ENCODE peak calls at places on chromosomes 2 and 18, in six cellular contexts. One of them, this sample, is unnamed.

GRCh38 chr2:114797942-114798341 is 355.5 kb downstream of the DPP10 start:
- DNase-seq in H1: no peak
- DNase-seq in HepG2: no peak
- DNase-seq in GM12878: no peak
- DNase-seq in HCT116: no peak
- DNase-seq in K562: no peak
- DNase-seq in this sample: no peak

GRCh38 chr2:240930631-240931318 is 24.6 kb downstream of the CROCC2 start:
- DNase-seq in H1: no peak
- DNase-seq in GM12878: no peak
- DNase-seq in HepG2: no peak
- DNase-seq in HCT116: no peak
- DNase-seq in K562: no peak
- DNase-seq in this sample: no peak

GRCh38 chr2:207328944-207329386 is 163.2 kb upstream of the KLF7 start:
- DNase-seq in GM12878: no peak
- DNase-seq in H1: no peak
- DNase-seq in K562: no peak
- DNase-seq in HCT116: no peak
- DNase-seq in HepG2: no peak
- DNase-seq in this sample: no peak

GRCh38 chr2:28674062-28674712 is 77.4 kb upstream of the PPP1CB start:
- DNase-seq in H1: no peak
- DNase-seq in K562: no peak
- DNase-seq in HepG2: no peak
- DNase-seq in HCT116: no peak
- DNase-seq in GM12878: no peak
- DNase-seq in this sample: no peak

GRCh38 chr2:73837847-73838585 is 9.3 kb downstream of the STAMBP start:
- DNase-seq in K562: no peak
- DNase-seq in H1: no peak
- DNase-seq in HepG2: no peak
- DNase-seq in GM12878: no peak
- DNase-seq in HCT116: no peak
- DNase-seq in this sample: no peak

GRCh38 chr2:219369447-219369861 is 18.3 kb downstream of the DNPEP start:
- DNase-seq in HCT116: no peak
- DNase-seq in GM12878: no peak
- DNase-seq in H1: no peak
- DNase-seq in HepG2: no peak
- DNase-seq in K562: no peak
- DNase-seq in this sample: no peak

GRCh38 chr18:11859903-11860407 is 8.7 kb downstream of the CHMP1B start:
- DNase-seq in K562: peak; percentile 30
- DNase-seq in GM12878: no peak
- DNase-seq in HepG2: peak; percentile 83
- DNase-seq in H1: no peak
- DNase-seq in HCT116: peak; percentile 83
- DNase-seq in this sample: no peak

GRCh38 chr2:205520311-205520710 is 162.0 kb upstream of the NRP2 start:
- DNase-seq in H1: no peak
- DNase-seq in GM12878: no peak
- DNase-seq in HCT116: no peak
- DNase-seq in HepG2: no peak
- DNase-seq in K562: no peak
- DNase-seq in this sample: no peak

GRCh38 chr2:172484706-172485105 is 57.3 kb downstream of the ITGA6 start:
- DNase-seq in GM12878: no peak
- DNase-seq in HCT116: no peak
- DNase-seq in HepG2: no peak
- DNase-seq in K562: no peak
- DNase-seq in H1: no peak
- DNase-seq in this sample: no peak

GRCh38 chr2:145561152-145561551 is 1041.2 kb upstream of the ZEB2 start:
- DNase-seq in H1: no peak
- DNase-seq in HepG2: no peak
- DNase-seq in HCT116: no peak
- DNase-seq in K562: no peak
- DNase-seq in GM12878: no peak
- DNase-seq in this sample: no peak

GRCh38 chr2:102245266-102246151 is 58.7 kb downstream of the IL1RL2 start:
- DNase-seq in H1: no peak
- DNase-seq in HepG2: no peak
- DNase-seq in HCT116: no peak
- DNase-seq in GM12878: no peak
- DNase-seq in K562: no peak
- DNase-seq in this sample: no peak

GRCh38 chr2:188410504-188411235 is 119.0 kb downstream of the GULP1 start:
- DNase-seq in HCT116: no peak
- DNase-seq in GM12878: no peak
- DNase-seq in K562: no peak
- DNase-seq in H1: peak; percentile 44
- DNase-seq in HepG2: no peak
- DNase-seq in this sample: peak; percentile 32

GRCh38 chr2:98539056-98539735 is 69.1 kb downstream of the COA5 start:
- DNase-seq in K562: no peak
- DNase-seq in H1: no peak
- DNase-seq in GM12878: no peak
- DNase-seq in HCT116: no peak
- DNase-seq in HepG2: no peak
- DNase-seq in this sample: no peak

GRCh38 chr2:82675186-82675585 is 1783.9 kb downstream of the SUCLG1 start:
- DNase-seq in GM12878: no peak
- DNase-seq in HCT116: no peak
- DNase-seq in HepG2: no peak
- DNase-seq in H1: no peak
- DNase-seq in K562: no peak
- DNase-seq in this sample: no peak

GRCh38 chr2:31428001-31428418 is 13.5 kb upstream of the XDH start:
- DNase-seq in GM12878: no peak
- DNase-seq in H1: peak; percentile 19
- DNase-seq in K562: no peak
- DNase-seq in HepG2: peak; percentile 14
- DNase-seq in HCT116: no peak
- DNase-seq in this sample: no peak

GRCh38 chr2:146981921-146982320 is 862.9 kb upstream of the ACVR2A start:
- DNase-seq in K562: no peak
- DNase-seq in H1: no peak
- DNase-seq in HepG2: no peak
- DNase-seq in HCT116: no peak
- DNase-seq in GM12878: no peak
- DNase-seq in this sample: no peak

GRCh38 chr18:77068321-77068841 is 64.2 kb downstream of the MBP start:
- DNase-seq in HCT116: no peak
- DNase-seq in HepG2: no peak
- DNase-seq in H1: no peak
- DNase-seq in GM12878: peak; percentile 39
- DNase-seq in K562: no peak
- DNase-seq in this sample: no peak

GRCh38 chr2:88601302-88601701 is 26.0 kb downstream of the EIF2AK3 start:
- DNase-seq in K562: no peak
- DNase-seq in HCT116: no peak
- DNase-seq in GM12878: no peak
- DNase-seq in H1: no peak
- DNase-seq in HepG2: no peak
- DNase-seq in this sample: no peak

GRCh38 chr2:55338268-55338667 is 69.2 kb upstream of the MTIF2 start:
- DNase-seq in GM12878: no peak
- DNase-seq in H1: no peak
- DNase-seq in HepG2: no peak
- DNase-seq in K562: no peak
- DNase-seq in HCT116: no peak
- DNase-seq in this sample: no peak

GRCh38 chr2:71605173-71605641 is 151.8 kb downstream of the DYSF start:
- DNase-seq in HepG2: no peak
- DNase-seq in GM12878: no peak
- DNase-seq in HCT116: no peak
- DNase-seq in K562: no peak
- DNase-seq in H1: no peak
- DNase-seq in this sample: no peak

GRCh38 chr18:62279561-62279960 is 45.5 kb upstream of the TNFRSF11A start:
- DNase-seq in HCT116: no peak
- DNase-seq in K562: no peak
- DNase-seq in H1: no peak
- DNase-seq in HepG2: no peak
- DNase-seq in GM12878: no peak
- DNase-seq in this sample: no peak

GRCh38 chr2:222751238-222751637 is 79.8 kb downstream of the MOGAT1 start:
- DNase-seq in GM12878: no peak
- DNase-seq in HCT116: no peak
- DNase-seq in K562: no peak
- DNase-seq in H1: no peak
- DNase-seq in HepG2: no peak
- DNase-seq in this sample: no peak

GRCh38 chr2:120820885-120821279 is 85.2 kb downstream of the GLI2 start:
- DNase-seq in K562: peak; percentile 39
- DNase-seq in GM12878: no peak
- DNase-seq in HCT116: no peak
- DNase-seq in HepG2: no peak
- DNase-seq in H1: no peak
- DNase-seq in this sample: peak; percentile 33
- H3K4me1 ChIP-seq in K562: no peaks in the 10 kb centered on the region
- H3K4me1 ChIP-seq in GM12878: no peaks in the 10 kb centered on the region
- H3K4me1 ChIP-seq in HCT116: peaks cover 6% of the 10 kb centered on the region
- H3K4me1 ChIP-seq in HepG2: peaks cover 9% of the 10 kb centered on the region
- H3K4me1 ChIP-seq in H1: peaks cover 25% of the 10 kb centered on the region
- H3K4me1 ChIP-seq in this sample: peaks cover 37% of the 10 kb centered on the region

GRCh38 chr2:10078704-10079191 is 1.5 kb downstream of the CYS1 start:
- DNase-seq in K562: no peak
- DNase-seq in HCT116: no peak
- DNase-seq in GM12878: no peak
- DNase-seq in H1: no peak
- DNase-seq in HepG2: no peak
- DNase-seq in this sample: no peak

GRCh38 chr2:10079931-10080535 is at the start of gene CYS1:
- DNase-seq in K562: peak; percentile 82
- DNase-seq in HCT116: no peak
- DNase-seq in GM12878: no peak
- DNase-seq in HepG2: no peak
- DNase-seq in H1: no peak
- DNase-seq in this sample: no peak

GRCh38 chr2:10080536-10081304 is 509 bp upstream of the CYS1 start:
- DNase-seq in HepG2: no peak
- DNase-seq in HCT116: no peak
- DNase-seq in H1: no peak
- DNase-seq in GM12878: no peak
- DNase-seq in K562: no peak
- DNase-seq in this sample: no peak

GRCh38 chr2:10078001-10078400 is 2.2 kb downstream of the CYS1 start:
- DNase-seq in HCT116: no peak
- DNase-seq in K562: no peak
- DNase-seq in GM12878: no peak
- DNase-seq in H1: no peak
- DNase-seq in HepG2: no peak
- DNase-seq in this sample: no peak

GRCh38 chr2:10079192-10079930 is 850 bp downstream of the CYS1 start:
- DNase-seq in H1: no peak
- DNase-seq in HepG2: no peak
- DNase-seq in HCT116: no peak
- DNase-seq in K562: no peak
- DNase-seq in GM12878: no peak
- DNase-seq in this sample: no peak
- H3K9ac ChIP-seq in H1: no peak overlapping the region
- H3K9ac ChIP-seq in HepG2: peak overlapping the region; percentile 55
- H3K9ac ChIP-seq in HCT116: peak overlapping the region; percentile 64
- H3K9ac ChIP-seq in K562: peak overlapping the region; percentile 39
- H3K9ac ChIP-seq in GM12878: peak overlapping the region; percentile 47
- H3K9ac ChIP-seq in this sample: peak overlapping the region; percentile 50

GRCh38 chr2:67046568-67046967 is 350.6 kb upstream of the ETAA1 start:
- DNase-seq in GM12878: no peak
- DNase-seq in H1: no peak
- DNase-seq in HCT116: no peak
- DNase-seq in K562: no peak
- DNase-seq in HepG2: no peak
- DNase-seq in this sample: no peak

GRCh38 chr2:67048314-67048713 is 348.8 kb upstream of the ETAA1 start:
- DNase-seq in H1: no peak
- DNase-seq in HepG2: no peak
- DNase-seq in K562: no peak
- DNase-seq in HCT116: no peak
- DNase-seq in GM12878: no peak
- DNase-seq in this sample: no peak

GRCh38 chr2:67055387-67056304 is 341.5 kb upstream of the ETAA1 start:
- DNase-seq in GM12878: no peak
- DNase-seq in HepG2: peak; percentile 10
- DNase-seq in K562: no peak
- DNase-seq in H1: no peak
- DNase-seq in HCT116: no peak
- DNase-seq in this sample: no peak

GRCh38 chr2:67054725-67055124 is 342.4 kb upstream of the ETAA1 start:
- DNase-seq in HCT116: no peak
- DNase-seq in GM12878: no peak
- DNase-seq in HepG2: no peak
- DNase-seq in K562: no peak
- DNase-seq in H1: no peak
- DNase-seq in this sample: no peak

DNA sequence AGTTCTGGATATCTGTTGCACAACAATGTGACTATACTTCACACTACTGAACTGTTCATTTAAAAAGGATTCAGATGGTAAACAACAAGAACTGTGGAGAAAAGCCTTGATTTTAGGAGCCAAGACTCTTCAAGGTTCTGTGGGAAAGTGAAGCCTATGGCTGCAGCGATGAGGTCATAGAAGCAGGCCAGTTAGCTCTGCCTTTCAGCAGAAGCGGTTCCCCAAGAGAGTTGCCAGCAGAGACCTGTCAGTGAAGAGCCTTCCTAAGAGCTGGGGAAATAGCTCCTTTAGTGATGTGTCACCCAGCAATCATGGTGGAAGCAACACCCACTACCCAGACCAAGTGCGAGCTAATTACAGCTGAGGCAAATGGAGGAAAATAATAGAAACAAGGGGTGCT is 346.5 kb upstream of the ETAA1 start:
- DNase-seq in GM12878: no peak
- DNase-seq in HCT116: no peak
- DNase-seq in H1: no peak
- DNase-seq in K562: no peak
- DNase-seq in HepG2: no peak
- DNase-seq in this sample: no peak
- TF ChIP-seq ZNF274 in GM12878: no peak
- TF ChIP-seq ZNF274 in HCT116: no peak
- TF ChIP-seq ZNF274 in H1: no peak
- TF ChIP-seq ZNF274 in K562: no peak
- TF ChIP-seq ZNF274 in HepG2: no peak
- TF ChIP-seq ZNF274 in this sample: no peak

DNA sequence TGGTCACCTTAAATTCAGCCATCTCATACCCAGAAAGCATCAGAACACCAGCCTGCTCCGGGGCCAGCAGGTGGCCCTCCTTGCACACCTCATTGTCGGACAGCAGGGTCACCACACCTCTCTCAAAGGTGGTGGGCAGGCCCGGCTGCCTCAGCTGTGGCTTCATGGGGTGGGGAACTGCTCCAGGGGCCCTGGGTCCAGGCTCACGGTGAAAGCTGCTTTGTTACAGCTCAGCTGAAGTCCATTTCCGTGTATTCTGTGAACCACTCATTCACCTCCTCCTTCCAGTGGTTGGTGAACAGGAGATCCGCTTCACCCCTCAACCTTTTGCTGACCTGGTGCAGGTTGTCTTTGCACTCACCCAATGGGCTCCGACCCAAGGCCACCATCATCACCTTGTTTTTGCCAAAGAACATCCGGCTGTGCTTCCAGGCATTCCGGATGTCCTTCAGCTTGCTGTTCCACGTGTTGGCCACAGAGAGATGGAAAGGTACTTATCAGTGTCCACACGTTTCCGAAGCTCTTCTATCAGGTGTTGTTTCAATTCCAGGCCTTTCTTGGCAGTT is 78.6 kb upstream of the LDLRAD4 start:
- DNase-seq in GM12878: no peak
- DNase-seq in H1: no peak
- DNase-seq in HCT116: no peak
- DNase-seq in HepG2: peak; percentile 80
- DNase-seq in K562: peak; percentile 11
- DNase-seq in this sample: no peak
- H3K4me1 ChIP-seq in GM12878: peaks cover 12% of the 10 kb centered on the region
- H3K4me1 ChIP-seq in H1: no peaks in the 10 kb centered on the region
- H3K4me1 ChIP-seq in HCT116: no peaks in the 10 kb centered on the region
- H3K4me1 ChIP-seq in HepG2: peaks cover 42% of the 10 kb centered on the region
- H3K4me1 ChIP-seq in K562: no peaks in the 10 kb centered on the region
- H3K4me1 ChIP-seq in this sample: no peaks in the 10 kb centered on the region